ENCODE peak calls at places on chromosomes 13 and 19, in four cellular contexts. One of them, this sample, is unnamed.

GRCh38 chr19:57719901-57720519 is 7.4 kb downstream of the ZNF671 start:
- DNase-seq in K562: no peak
- DNase-seq in GM12878: no peak
- DNase-seq in HepG2: no peak
- DNase-seq in this sample: no peak

GRCh38 chr13:38879278-38879677 is 111.4 kb downstream of the STOML3 start:
- DNase-seq in HepG2: no peak
- DNase-seq in GM12878: no peak
- DNase-seq in K562: no peak
- DNase-seq in this sample: no peak

GRCh38 chr13:26973946-26974345 is 197.7 kb downstream of the USP12 start:
- DNase-seq in HepG2: no peak
- DNase-seq in GM12878: no peak
- DNase-seq in K562: no peak
- DNase-seq in this sample: no peak

GRCh38 chr19:36436531-36436930 is 18.1 kb upstream of the ZFP82 start:
- DNase-seq in K562: no peak
- DNase-seq in HepG2: no peak
- DNase-seq in GM12878: no peak
- DNase-seq in this sample: no peak

GRCh38 chr19:50514346-50515167 is 844 bp upstream of the ASPDH start:
- DNase-seq in HepG2: no peak
- DNase-seq in K562: no peak
- DNase-seq in GM12878: no peak
- DNase-seq in this sample: no peak

GRCh38 chr19:38417544-38418506 is 8.2 kb downstream of the RASGRP4 start:
- DNase-seq in GM12878: no peak
- DNase-seq in K562: peak; percentile 92
- DNase-seq in HepG2: no peak
- DNase-seq in this sample: no peak

GRCh38 chr13:43196171-43196611 is 172.8 kb downstream of the DNAJC15 start:
- DNase-seq in HepG2: no peak
- DNase-seq in GM12878: no peak
- DNase-seq in K562: no peak
- DNase-seq in this sample: no peak

GRCh38 chr19:46529622-46530451 is 34.2 kb upstream of the PNMA8B start:
- DNase-seq in K562: peak; percentile 75
- DNase-seq in GM12878: no peak
- DNase-seq in HepG2: peak; percentile 46
- DNase-seq in this sample: peak; percentile 77

GRCh38 chr13:97853550-97853949 is 99.9 kb upstream of the IPO5 start:
- DNase-seq in HepG2: no peak
- DNase-seq in GM12878: no peak
- DNase-seq in K562: no peak
- DNase-seq in this sample: no peak

GRCh38 chr13:51639171-51639570 is 54.9 kb downstream of the WDFY2 start:
- DNase-seq in K562: no peak
- DNase-seq in GM12878: no peak
- DNase-seq in HepG2: no peak
- DNase-seq in this sample: no peak

DNA sequence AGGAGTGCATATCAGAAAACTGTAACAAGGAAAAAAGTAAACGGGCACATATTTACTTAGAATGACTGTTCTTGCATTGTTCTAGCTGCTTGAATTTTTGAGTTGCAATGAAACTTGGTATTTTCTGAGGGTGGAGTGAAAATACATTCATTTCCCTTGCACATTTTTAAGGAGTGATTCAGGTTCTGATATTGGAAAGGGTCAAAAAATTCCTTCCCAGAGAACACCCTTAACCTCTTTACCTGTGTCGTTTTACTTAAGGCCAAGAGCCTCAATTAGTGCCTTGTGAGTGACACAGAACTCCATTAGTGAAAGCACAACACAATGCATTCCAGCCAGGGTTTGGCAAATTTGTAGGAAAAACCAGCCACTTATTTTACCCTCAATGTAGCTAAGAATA is 2.3 kb downstream of the ITGBL1 start:
- DNase-seq in GM12878: no peak
- DNase-seq in K562: no peak
- DNase-seq in HepG2: no peak
- DNase-seq in this sample: no peak
- TF ChIP-seq FOXM1 in GM12878: no peak
- TF ChIP-seq FOXM1 in K562: no peak
- TF ChIP-seq FOXM1 in HepG2: no peak
- TF ChIP-seq FOXM1 in this sample: no peak

GRCh38 chr19:49155830-49156346 is 692 bp upstream of the HRC start:
- DNase-seq in K562: peak; percentile 23
- DNase-seq in GM12878: no peak
- DNase-seq in HepG2: no peak
- DNase-seq in this sample: no peak
- TF ChIP-seq BHLHE40 in K562: peak; percentile 79
- TF ChIP-seq BHLHE40 in GM12878: no peak
- TF ChIP-seq BHLHE40 in HepG2: no peak
- TF ChIP-seq BHLHE40 in this sample: no peak

GRCh38 chr19:3274245-3275067 is 50.0 kb downstream of the CELF5 start:
- DNase-seq in K562: no peak
- DNase-seq in HepG2: no peak
- DNase-seq in GM12878: no peak
- DNase-seq in this sample: no peak
- TF ChIP-seq FOXK2 in K562: no peak
- TF ChIP-seq FOXK2 in HepG2: no peak
- TF ChIP-seq FOXK2 in GM12878: no peak
- TF ChIP-seq FOXK2 in this sample: no peak

GRCh38 chr19:5580116-5580515 is 12.4 kb upstream of the TINCR start:
- DNase-seq in HepG2: no peak
- DNase-seq in K562: no peak
- DNase-seq in GM12878: no peak
- DNase-seq in this sample: no peak
- TF ChIP-seq FOXM1 in HepG2: no peak
- TF ChIP-seq FOXM1 in K562: no peak
- TF ChIP-seq FOXM1 in GM12878: no peak
- TF ChIP-seq FOXM1 in this sample: no peak

DNA sequence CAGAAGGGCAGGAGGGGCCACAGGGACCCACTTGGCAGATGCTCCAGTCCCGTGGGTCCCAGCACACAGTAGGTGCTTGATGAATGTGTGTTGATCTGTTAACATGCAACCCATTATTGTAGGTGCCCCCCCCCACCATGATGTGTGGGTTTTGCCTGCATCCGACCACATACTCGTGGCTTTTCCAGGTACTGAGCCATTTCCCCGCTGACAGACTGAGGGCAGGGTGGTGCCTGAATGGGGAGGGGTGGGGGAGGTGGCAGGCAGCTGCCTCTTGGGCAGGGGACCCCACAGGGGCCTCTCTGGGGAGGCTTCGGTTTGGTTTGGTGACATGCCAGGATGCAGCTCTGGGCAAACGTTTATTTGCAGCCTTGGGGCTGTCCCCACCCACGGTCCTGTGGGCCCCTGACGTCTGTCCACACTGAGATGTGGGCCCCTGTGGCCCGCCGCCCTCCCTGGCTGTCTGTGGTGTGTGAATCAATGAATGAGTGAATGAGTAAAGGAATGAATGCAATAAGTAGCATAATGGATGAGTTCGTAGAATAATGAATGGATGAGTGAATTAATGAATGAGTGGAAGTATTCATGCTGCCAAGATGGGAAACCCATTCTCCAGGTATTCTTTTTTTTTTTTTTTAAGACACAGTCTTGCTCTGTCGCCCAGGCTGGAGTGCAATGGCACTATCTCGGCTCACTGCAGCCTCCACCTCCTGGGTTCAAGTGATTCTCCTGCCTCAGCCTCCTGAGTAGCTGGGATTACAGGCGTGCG is 9.0 kb upstream of the JUND start:
- DNase-seq in GM12878: peak; percentile 79
- DNase-seq in K562: peak; percentile 9
- DNase-seq in HepG2: no peak
- DNase-seq in this sample: no peak
- TF ChIP-seq BHLHE40 in GM12878: peak; percentile 88
- TF ChIP-seq BHLHE40 in K562: no peak
- TF ChIP-seq BHLHE40 in HepG2: no peak
- TF ChIP-seq BHLHE40 in this sample: no peak

DNA sequence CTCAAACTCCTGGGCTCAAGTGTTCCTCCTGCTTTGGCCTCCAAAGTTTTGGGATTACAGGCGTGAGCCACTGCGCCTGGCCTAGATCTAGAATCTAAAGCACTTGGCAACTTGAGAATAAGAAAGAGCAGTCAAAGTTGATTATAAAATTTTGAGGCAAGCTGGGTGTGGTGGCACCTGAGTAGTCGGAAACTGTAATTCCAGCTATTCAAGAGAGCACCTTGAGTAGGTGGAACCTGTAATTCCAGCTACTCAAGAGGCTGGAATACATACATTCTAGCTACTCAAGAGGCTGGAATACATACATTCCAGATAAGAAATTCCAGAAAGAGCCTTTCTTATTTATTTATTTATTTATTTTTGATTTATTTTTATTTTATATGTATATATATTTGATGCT is 8.3 kb upstream of the NAA16 start:
- DNase-seq in HepG2: no peak
- DNase-seq in GM12878: no peak
- DNase-seq in K562: no peak
- DNase-seq in this sample: no peak
- TF ChIP-seq FOXK2 in HepG2: no peak
- TF ChIP-seq FOXK2 in GM12878: no peak
- TF ChIP-seq FOXK2 in K562: no peak
- TF ChIP-seq FOXK2 in this sample: no peak